ENCODE peak calls at places on chromosome 10, in four cellular contexts. C is astrocyte of the cerebellum, A is epithelial cell of esophagus, E is AG08396. X is an unnamed sample.

GRCh38 chr10:3827266-3827665 is 42.3 kb upstream of the KLF6 start:
- DNase-seq in C (no peak), A (no peak), E (no peak), X (no peak)

GRCh38 chr10:33422779-33423520 is 88.5 kb upstream of the NRP1 start:
- DNase-seq in C (peak; percentile 5), A (no peak), E (no peak), X (peak; percentile 42)

GRCh38 chr10:132624847-132625839 is 87.6 kb downstream of the INPP5A start:
- DNase-seq in C (no peak), A (no peak), E (no peak), X (no peak)

GRCh38 chr10:6347391-6347951 is 144.7 kb downstream of the PFKFB3 start:
- DNase-seq in C (no peak), A (no peak), E (peak; percentile 39), X (no peak)

GRCh38 chr10:95236068-95236903 is 42.2 kb downstream of the ACSM6 start:
- DNase-seq in C (peak; percentile 56), A (peak; percentile 63), E (no peak), X (no peak)

GRCh38 chr10:70536196-70536920 is 57.8 kb downstream of the PALD1 start:
- DNase-seq in C (no peak), A (no peak), E (no peak), X (no peak)

GRCh38 chr10:119177708-119178370 is 773 bp downstream of the PRDX3 start:
- DNase-seq in C (no peak), A (peak; percentile 37), E (no peak), X (no peak)

GRCh38 chr10:22851865-22852239 is 76.0 kb upstream of the ARMC3 start:
- DNase-seq in C (no peak), A (peak; percentile 28), E (no peak), X (no peak)

GRCh38 chr10:86233131-86233530 is 133.5 kb downstream of the GRID1 start:
- DNase-seq in C (no peak), A (no peak), E (no peak), X (no peak)

GRCh38 chr10:93852721-93853120 is 41.1 kb upstream of the SLC35G1 start:
- DNase-seq in C (no peak), A (no peak), E (no peak), X (no peak)

GRCh38 chr10:113177163-113177935 is 227.3 kb downstream of the TCF7L2 start:
- DNase-seq in C (no peak), A (no peak), E (no peak), X (no peak)

GRCh38 chr10:7635431-7636125 is 31.2 kb downstream of the ITIH5 start:
- DNase-seq in C (no peak), A (no peak), E (no peak), X (no peak)

GRCh38 chr10:124091646-124092269 is 1.6 kb downstream of the CHST15 start:
- DNase-seq in C (no peak), A (peak; percentile 18), E (peak; percentile 41), X (no peak)

GRCh38 chr10:7310076-7310475 is 100.8 kb downstream of the SFMBT2 start:
- DNase-seq in C (no peak), A (no peak), E (no peak), X (no peak)

GRCh38 chr10:23106508-23106907 is 11.1 kb downstream of the MSRB2 start:
- DNase-seq in C (no peak), A (no peak), E (no peak), X (no peak)

X was measured in tibial nerve.